ENCODE peak calls at places on chromosomes 4 and X, in eight cellular contexts. U is A549, D is CD14-positive monocyte, H is T-helper 9 cell, W is posterior cingulate gyrus, X is kidney tubule cell, I is heart right ventricle, A is T-helper 2 cell. L is an unnamed sample.

GRCh38 chr4:6463311-6464289 is 8.8 kb downstream of the PPP2R2C start:
- DNase-seq in U (no peak), D (no peak), H (no peak), W (peak; percentile 83), X (no peak), I (no peak), A (no peak), L (peak; percentile 39)

GRCh38 chr4:95869961-95870500 is 30.1 kb downstream of the PDHA2 start:
- DNase-seq in U (no peak), D (no peak), H (no peak), W (no peak), X (no peak), I (no peak), A (no peak), L (no peak)

GRCh38 chr4:103019319-103020124 is at the start of gene SLC9B1:
- DNase-seq in U (peak; percentile 95), D (peak; percentile 88), H (peak; percentile 90), W (peak; percentile 81), X (peak; percentile 98), I (peak; percentile 94), A (peak; percentile 96), L (peak; percentile 98)

GRCh38 chrX:2846992-2847391 is 18.3 kb downstream of the GYG2 start:
- DNase-seq in U (no peak), D (no peak), H (no peak), W (no peak), X (no peak), I (no peak), A (no peak), L (no peak)

GRCh38 chr4:40722576-40723161 is 27.1 kb upstream of the NSUN7 start:
- DNase-seq in U (peak; percentile 46), D (peak; percentile 69), H (no peak), W (no peak), X (peak; percentile 44), I (peak; percentile 14), A (peak; percentile 80), L (no peak)

GRCh38 chr4:37639551-37640293 is 46.5 kb downstream of the RELL1 start:
- DNase-seq in U (no peak), D (no peak), H (no peak), W (no peak), X (no peak), I (no peak), A (no peak), L (no peak)

GRCh38 chr4:163495900-163496299 is 1.4 kb downstream of the TMA16 start:
- DNase-seq in U (no peak), D (no peak), H (no peak), W (no peak), X (peak; percentile 12), I (no peak), A (peak; percentile 70), L (no peak)

GRCh38 chrX:119734897-119735339 is 23.5 kb upstream of the SOWAHD start:
- DNase-seq in U (no peak), D (peak; percentile 50), H (no peak), W (no peak), X (no peak), I (peak; percentile 40), A (no peak), L (peak; percentile 41)

GRCh38 chr4:184807797-184808718 is 17.7 kb downstream of the ACSL1 start:
- DNase-seq in U (no peak), D (no peak), H (no peak), W (peak; percentile 80), X (peak; percentile 79), I (peak; percentile 51), A (no peak), L (peak; percentile 48)

GRCh38 chr4:154416183-154416543 is 75.4 kb downstream of the DCHS2 start:
- DNase-seq in U (peak; percentile 6), D (no peak), H (no peak), W (no peak), X (no peak), I (peak; percentile 36), A (no peak), L (peak; percentile 67)

GRCh38 chr4:67332627-67333026 is 212.7 kb downstream of the CENPC start:
- DNase-seq in U (peak; percentile 20), D (no peak), H (no peak), W (no peak), X (peak; percentile 35), I (no peak), A (no peak), L (no peak)

GRCh38 chr4:26223160-26223559 is 97.7 kb upstream of the RBPJ start:
- DNase-seq in U (no peak), D (no peak), H (no peak), W (no peak), X (peak; percentile 83), I (no peak), A (no peak), L (no peak)

GRCh38 chrX:42804524-42804923 is 26.6 kb upstream of the PPP1R2C start:
- DNase-seq in U (no peak), D (no peak), H (no peak), W (no peak), X (peak; percentile 64), I (no peak), A (no peak), L (no peak)

GRCh38 chrX:151743651-151744470 is 9.3 kb downstream of the CNGA2 start:
- DNase-seq in U (no peak), D (no peak), H (no peak), W (no peak), X (no peak), I (no peak), A (no peak), L (no peak)

GRCh38 chr4:113293673-113294072 is 244.2 kb downstream of the ANK2 start:
- DNase-seq in U (no peak), D (no peak), H (no peak), W (no peak), X (peak; percentile 39), I (no peak), A (no peak), L (no peak)

GRCh38 chr4:24278693-24279092 is 305.7 kb downstream of the DHX15 start:
- DNase-seq in U (no peak), D (no peak), H (no peak), W (no peak), X (no peak), I (no peak), A (no peak), L (no peak)

GRCh38 chr4:122218762-122219161 is 66.6 kb downstream of the BLTP1 start:
- DNase-seq in U (peak; percentile 1), D (no peak), H (no peak), W (no peak), X (peak; percentile 5), I (no peak), A (peak; percentile 17), L (no peak)

GRCh38 chr4:41505161-41505653 is 32.8 kb upstream of the LIMCH1 start:
- DNase-seq in U (peak; percentile 23), D (no peak), H (no peak), W (no peak), X (peak; percentile 70), I (no peak), A (no peak), L (peak; percentile 56)

GRCh38 chr4:153764611-153765368 is 5.0 kb upstream of the RNF175 start:
- DNase-seq in U (no peak), D (no peak), H (no peak), W (no peak), X (no peak), I (no peak), A (no peak), L (no peak)

L was measured in adrenal gland.